ENCODE peak calls at places on chromosomes 13 and 19, in five cellular contexts. P is GM23248; H is stimulated activated naive B cell treated with anti-CD40 and anti-IgM and Interleukin-4, amounts not matched to agents 10 μg/mL and 1 μg/mL and 100 μg/mL, for 72 hours; A is GM10248; T is left ventricle myocardium superior. C is an unnamed sample.
A peak's percentile ranks its signal among the peaks of the same experiment; 100 is the strongest.

GRCh38 chr19:49875801-49876421 is 1.2 kb downstream of the AKT1S1 start:
- DNase-seq in P (peak; percentile 68), H (peak; percentile 49), A (peak; percentile 63), T (peak; percentile 81), C (peak; percentile 71)

GRCh38 chr19:49929121-49929610 is at the start of the genes ATF5 and NUP62:
- DNase-seq in P (peak; percentile 89), H (peak; percentile 85), A (peak; percentile 96), T (peak; percentile 95), C (peak; percentile 90)

GRCh38 chr19:16258440-16258903 is 60.8 kb downstream of the AP1M1 start:
- DNase-seq in P (no peak), H (no peak), A (no peak), T (peak; percentile 83), C (no peak)

GRCh38 chr19:5623397-5624153 is 692 bp downstream of the SAFB start:
- DNase-seq in P (no peak), H (peak; percentile 25), A (no peak), T (no peak), C (peak; percentile 29)

GRCh38 chr19:47418595-47419036 is 711 bp downstream of the MEIS3 start:
- DNase-seq in P (peak; percentile 35), H (no peak), A (no peak), T (no peak), C (peak; percentile 15)

GRCh38 chr13:40486518-40487163 is 179.8 kb downstream of the FOXO1 start:
- DNase-seq in P (no peak), H (no peak), A (no peak), T (no peak), C (no peak)

GRCh38 chr13:31090921-31091624 is 70.6 kb downstream of the HSPH1 start:
- DNase-seq in P (no peak), H (no peak), A (no peak), T (peak; percentile 33), C (no peak)

GRCh38 chr13:39329182-39329639 is 273.8 kb downstream of the LHFPL6 start:
- DNase-seq in P (no peak), H (no peak), A (no peak), T (no peak), C (no peak)

GRCh38 chr13:40613954-40614353 is 52.5 kb downstream of the FOXO1 start:
- DNase-seq in P (no peak), H (no peak), A (no peak), T (peak; percentile 45), C (no peak)

GRCh38 chr19:3557461-3558248 is at the start of gene MFSD12:
- DNase-seq in P (peak; percentile 99), H (peak; percentile 91), A (peak; percentile 100), T (peak; percentile 97), C (peak; percentile 98)

GRCh38 chr19:4555657-4556561 is 3.6 kb downstream of the SEMA6B start:
- DNase-seq in P (no peak), H (no peak), A (no peak), T (no peak), C (peak; percentile 49)

GRCh38 chr19:13099073-13099999 is 3.3 kb downstream of the LYL1 start:
- DNase-seq in P (no peak), H (peak; percentile 57), A (peak; percentile 80), T (peak; percentile 84), C (peak; percentile 80)

GRCh38 chr13:58202099-58202498 is 570.6 kb downstream of the PCDH17 start:
- DNase-seq in P (no peak), H (no peak), A (no peak), T (no peak), C (no peak)

GRCh38 chr13:43514326-43514725 is 272.4 kb downstream of the ENOX1 start:
- DNase-seq in P (no peak), H (no peak), A (no peak), T (no peak), C (no peak)

GRCh38 chr19:13980340-13980739 is 25.8 kb downstream of the RFX1 start:
- DNase-seq in P (no peak), H (no peak), A (no peak), T (no peak), C (no peak)

GRCh38 chr19:2556221-2557092 is 80.5 kb downstream of the GADD45B start:
- DNase-seq in P (no peak), H (no peak), A (no peak), T (peak; percentile 32), C (no peak)

GRCh38 chr13:46232281-46232680 is 20.6 kb downstream of the LRRC63 start:
- DNase-seq in P (peak; percentile 50), H (no peak), A (no peak), T (no peak), C (peak; percentile 32)

GRCh38 chr19:57434386-57435061 is 601 bp upstream of the ZNF749 start:
- DNase-seq in P (peak; percentile 52), H (no peak), A (no peak), T (no peak), C (peak; percentile 47)

GRCh38 chr19:19185853-19186728 is 5.9 kb downstream of the BORCS8 start:
- DNase-seq in P (peak; percentile 51), H (no peak), A (no peak), T (no peak), C (peak; percentile 72)

GRCh38 chr19:55206664-55207500 is 2.4 kb downstream of the PTPRH start:
- DNase-seq in P (peak; percentile 96), H (no peak), A (peak; percentile 62), T (peak; percentile 85), C (peak; percentile 94)

GRCh38 chr13:90416519-90416918 is 931.0 kb upstream of the MIR17HG start:
- DNase-seq in P (peak; percentile 74), H (no peak), A (no peak), T (no peak), C (peak; percentile 60)

GRCh38 chr19:5155586-5156210 is 184.9 kb downstream of the PTPRS start:
- DNase-seq in P (no peak), H (no peak), A (no peak), T (no peak), C (no peak)

GRCh38 chr13:39417643-39418042 is 185.3 kb downstream of the LHFPL6 start:
- DNase-seq in P (peak; percentile 63), H (no peak), A (no peak), T (peak; percentile 26), C (peak; percentile 82)

GRCh38 chr19:7681336-7682174 is 922 bp downstream of the TRAPPC5 start:
- DNase-seq in P (peak; percentile 95), H (peak; percentile 85), A (peak; percentile 87), T (peak; percentile 79), C (peak; percentile 85)

GRCh38 chr13:24187185-24187584 is 26.7 kb downstream of the SPATA13 start:
- DNase-seq in P (peak; percentile 76), H (no peak), A (no peak), T (no peak), C (peak; percentile 50)

GRCh38 chr19:48918071-48918470 is 15.4 kb upstream of the DHDH start:
- DNase-seq in P (no peak), H (no peak), A (no peak), T (no peak), C (no peak)

GRCh38 chr13:113550453-113550852 is 34.1 kb upstream of the TFDP1 start:
- DNase-seq in P (no peak), H (no peak), A (no peak), T (no peak), C (no peak)

GRCh38 chr13:36912983-36913382 is 7.1 kb downstream of the SMAD9 start:
- DNase-seq in P (peak; percentile 18), H (no peak), A (no peak), T (no peak), C (no peak)

GRCh38 chr19:2800506-2800905 is 15.2 kb downstream of the THOP1 start:
- DNase-seq in P (no peak), H (no peak), A (no peak), T (peak; percentile 70), C (no peak)

GRCh38 chr19:32676186-32676894 is 692 bp downstream of the RGS9BP start:
- DNase-seq in P (peak; percentile 23), H (no peak), A (no peak), T (peak; percentile 46), C (peak; percentile 9)

GRCh38 chr13:51922771-51923480 is 61.2 kb downstream of the CCDC70 start:
- DNase-seq in P (no peak), H (no peak), A (no peak), T (no peak), C (no peak)

GRCh38 chr19:7072541-7072940 is 3.0 kb downstream of the ZNF557 start:
- DNase-seq in P (no peak), H (no peak), A (no peak), T (no peak), C (no peak)

GRCh38 chr19:33408116-33408515 is 34.6 kb downstream of the CEBPG start:
- DNase-seq in P (no peak), H (no peak), A (no peak), T (peak; percentile 15), C (no peak)

GRCh38 chr13:92602560-92602959 is 624.0 kb upstream of the GPC6 start:
- DNase-seq in P (no peak), H (no peak), A (no peak), T (no peak), C (no peak)

GRCh38 chr13:50685491-50685890 is 158.0 kb downstream of the DLEU7 start:
- DNase-seq in P (peak; percentile 40), H (no peak), A (no peak), T (peak; percentile 88), C (no peak)

GRCh38 chr13:113862766-113863510 is 938 bp downstream of the GAS6 start:
- DNase-seq in P (peak; percentile 72), H (peak; percentile 88), A (peak; percentile 74), T (peak; percentile 79), C (peak; percentile 46)

GRCh38 chr13:40094056-40094455 is 438.6 kb downstream of the COG6 start:
- DNase-seq in P (no peak), H (no peak), A (no peak), T (no peak), C (no peak)

C was measured in ELR.